ENCODE peak calls at places on chromosomes 12 and 14, in nine cellular contexts. P is A549, K is prostate gland, M is HFF-Myc, W is left lung, L is type B pancreatic cell, Z is neural progenitor cell, B is PC-3, S is AG10803. O is an unnamed sample.

GRCh38 chr14:71497645-71498086 is 434.6 kb upstream of the RGS6 start:
- DNase-seq in P (no peak), K (no peak), M (no peak), W (no peak), L (no peak), Z (no peak), B (peak; percentile 56), S (peak; percentile 67), O (no peak)

GRCh38 chr12:68761442-68761812 is 15.5 kb downstream of the SLC35E3 start:
- DNase-seq in P (no peak), K (no peak), M (no peak), W (no peak), L (no peak), Z (no peak), B (no peak), S (no peak), O (no peak)

GRCh38 chr14:102320033-102320660 is 601 bp downstream of the ZNF839 start:
- DNase-seq in P (no peak), K (peak; percentile 23), M (no peak), W (no peak), L (no peak), Z (peak; percentile 62), B (peak; percentile 32), S (peak; percentile 60), O (peak; percentile 23)

GRCh38 chr14:102722646-102723045 is 54.6 kb upstream of the TRAF3 start:
- DNase-seq in P (no peak), K (no peak), M (no peak), W (no peak), L (no peak), Z (no peak), B (no peak), S (no peak), O (no peak)

GRCh38 chr12:106302401-106303201 is at the start of gene TCP11L2:
- DNase-seq in P (peak; percentile 83), K (peak; percentile 90), M (no peak), W (peak; percentile 89), L (peak; percentile 89), Z (peak; percentile 91), B (peak; percentile 77), S (peak; percentile 80), O (peak; percentile 94)

GRCh38 chr14:51846631-51847488 is 13.6 kb upstream of the GNG2 start:
- DNase-seq in P (no peak), K (no peak), M (no peak), W (peak; percentile 56), L (no peak), Z (peak; percentile 84), B (no peak), S (peak; percentile 54), O (peak; percentile 62)

GRCh38 chr12:24931666-24932405 is 17.1 kb downstream of the BCAT1 start:
- DNase-seq in P (no peak), K (no peak), M (no peak), W (no peak), L (no peak), Z (no peak), B (no peak), S (no peak), O (no peak)

GRCh38 chr12:57549909-57550627 is at the start of gene KIF5A:
- DNase-seq in P (no peak), K (no peak), M (no peak), W (no peak), L (no peak), Z (peak; percentile 87), B (no peak), S (no peak), O (no peak)

GRCh38 chr12:106309671-106310313 is 7.3 kb downstream of the TCP11L2 start:
- DNase-seq in P (no peak), K (no peak), M (no peak), W (no peak), L (no peak), Z (no peak), B (peak; percentile 37), S (peak; percentile 86), O (peak; percentile 47)

GRCh38 chr14:103509864-103510263 is 12.8 kb downstream of the CKB start:
- DNase-seq in P (no peak), K (no peak), M (no peak), W (peak; percentile 16), L (no peak), Z (no peak), B (no peak), S (no peak), O (no peak)

GRCh38 chr12:29695026-29695425 is 88.7 kb downstream of the TMTC1 start:
- DNase-seq in P (no peak), K (no peak), M (peak; percentile 6), W (no peak), L (no peak), Z (no peak), B (no peak), S (no peak), O (no peak)

GRCh38 chr14:101481557-101481956 is 79.7 kb upstream of the DIO3 start:
- DNase-seq in P (no peak), K (no peak), M (no peak), W (peak; percentile 29), L (peak; percentile 22), Z (no peak), B (no peak), S (no peak), O (no peak)

GRCh38 chr14:58572092-58572853 is 65.5 kb upstream of the DACT1 start:
- DNase-seq in P (peak; percentile 13), K (no peak), M (no peak), W (no peak), L (no peak), Z (peak; percentile 9), B (peak; percentile 68), S (peak; percentile 50), O (no peak)

GRCh38 chr14:105939810-105940508 is 413.6 kb downstream of the TMEM121 start:
- DNase-seq in P (no peak), K (no peak), M (no peak), W (no peak), L (no peak), Z (no peak), B (no peak), S (no peak), O (no peak)

GRCh38 chr12:123076604-123077297 is 74.1 kb downstream of the PITPNM2 start:
- DNase-seq in P (no peak), K (no peak), M (no peak), W (no peak), L (no peak), Z (no peak), B (peak; percentile 30), S (no peak), O (no peak)

GRCh38 chr12:117120787-117121186 is 21.6 kb upstream of the TESC start:
- DNase-seq in P (no peak), K (no peak), M (no peak), W (no peak), L (no peak), Z (no peak), B (no peak), S (no peak), O (no peak)

GRCh38 chr12:48716493-48717251 is at the start of gene CCNT1:
- DNase-seq in P (peak; percentile 100), K (peak; percentile 97), M (peak; percentile 100), W (peak; percentile 99), L (peak; percentile 97), Z (peak; percentile 99), B (peak; percentile 99), S (peak; percentile 100), O (peak; percentile 94)
- TF ChIP-seq CTCF in P (no peak), K (peak; percentile 24), M (peak; percentile 22), W (peak; percentile 27), L (peak; percentile 56), Z (peak; percentile 41), B (no peak), S (peak; percentile 43), O (no peak)

DNA sequence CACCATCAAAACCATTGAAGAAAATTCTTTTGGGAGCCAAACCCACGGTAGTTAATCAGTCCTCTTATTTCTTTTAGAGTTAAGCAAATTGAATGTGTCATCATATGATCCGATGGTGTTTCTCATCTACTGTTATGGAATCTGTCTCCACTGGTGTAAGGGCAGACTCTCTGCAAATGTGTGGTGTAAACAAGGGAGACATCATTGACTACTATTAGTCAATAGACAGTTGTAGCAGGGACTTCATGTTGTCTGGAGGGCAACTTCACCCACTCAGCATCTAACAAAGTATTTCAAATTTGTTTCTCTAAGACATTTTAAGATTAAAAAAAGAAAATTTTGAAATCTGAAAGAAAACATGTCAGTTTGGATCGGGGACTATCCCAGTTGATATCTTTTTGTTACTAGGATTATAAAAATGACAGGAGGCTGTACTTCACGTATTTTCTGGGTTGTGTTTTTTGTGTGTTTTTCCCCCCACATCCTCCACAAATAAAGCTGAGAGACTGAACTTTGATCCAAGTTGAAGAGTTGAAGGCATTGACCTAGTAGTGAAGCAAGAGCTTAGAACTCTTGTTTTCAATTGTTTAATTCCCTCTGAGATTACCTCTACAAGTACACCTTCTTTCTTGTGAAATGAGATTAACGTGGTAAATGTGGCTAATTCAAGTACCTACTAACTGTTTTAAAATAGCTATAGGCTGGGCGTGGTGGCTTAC is 4.0 kb downstream of the GOLGA5 start:
- DNase-seq in P (no peak), K (no peak), M (no peak), W (no peak), L (no peak), Z (no peak), B (no peak), S (no peak), O (no peak)
- TF ChIP-seq CTCF in P (no peak), K (no peak), M (no peak), W (no peak), L (no peak), Z (no peak), B (no peak), S (no peak), O (no peak)

DNA sequence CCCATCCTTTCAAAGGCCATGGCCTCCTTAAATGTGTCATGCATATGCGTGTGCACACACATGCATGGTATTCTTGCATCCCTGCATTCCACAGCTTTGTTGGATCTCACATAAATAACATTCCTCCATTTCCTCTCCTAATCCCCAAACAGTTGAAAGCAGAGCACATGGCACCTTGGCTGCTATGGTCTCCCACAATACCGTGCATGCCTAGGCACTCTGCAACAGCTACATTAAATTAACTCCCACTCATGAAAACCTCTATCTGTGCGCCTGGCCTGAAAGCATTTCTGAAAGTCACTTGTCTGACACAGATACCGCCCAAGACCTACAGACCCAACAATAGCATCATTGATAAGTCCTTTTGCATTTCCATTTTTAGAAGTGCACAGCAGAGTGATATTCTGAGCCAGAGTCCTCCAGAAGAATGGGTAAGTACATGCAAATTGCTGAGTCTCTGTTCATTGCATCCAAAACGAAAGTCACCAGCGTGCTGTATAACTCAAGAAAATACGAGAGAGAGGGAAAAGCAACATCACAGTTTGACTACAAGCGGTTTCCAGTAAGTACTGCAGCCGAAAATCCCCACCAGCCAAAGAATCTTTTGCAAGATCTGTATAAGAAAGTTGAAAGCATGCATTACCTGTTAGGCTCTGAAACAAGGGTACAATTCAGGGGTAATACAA is 436 bp downstream of the ASB2 start:
- DNase-seq in P (no peak), K (no peak), M (no peak), W (no peak), L (no peak), Z (no peak), B (no peak), S (no peak), O (no peak)
- TF ChIP-seq CTCF in P (no peak), K (no peak), M (no peak), W (no peak), L (no peak), Z (no peak), B (no peak), S (no peak), O (no peak)

DNA sequence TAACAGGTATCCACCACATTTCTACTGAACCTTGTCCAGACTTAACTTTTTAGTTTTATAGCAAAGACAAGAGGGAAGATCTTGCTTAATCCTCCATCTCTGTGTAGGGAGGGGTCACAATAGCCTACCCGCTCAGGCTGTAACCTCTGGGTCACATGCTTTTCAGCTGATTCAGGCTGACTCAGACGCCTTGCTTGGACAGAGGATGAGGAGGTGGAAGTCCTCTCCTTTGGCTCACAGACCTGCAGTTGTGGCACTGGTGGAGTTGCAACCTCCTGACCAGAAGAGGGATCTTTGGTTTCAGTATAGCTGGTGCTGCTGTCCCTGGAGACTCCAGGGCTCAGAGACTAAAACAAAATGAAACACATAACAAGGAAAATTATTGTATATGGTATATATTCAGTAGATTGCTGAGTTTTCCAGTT is 16.2 kb downstream of the ACIN1 start:
- DNase-seq in P (peak; percentile 83), K (no peak), M (no peak), W (peak; percentile 87), L (no peak), Z (no peak), B (peak; percentile 96), S (peak; percentile 97), O (peak; percentile 40)
- TF ChIP-seq CTCF in P (no peak), K (no peak), M (no peak), W (no peak), L (no peak), Z (no peak), B (no peak), S (peak; percentile 33), O (no peak)

O was measured in Calu3.